ENCODE peak calls at places on chromosomes 11 and 22, in eight cellular contexts. One of them, this sample, is unnamed.
A peak's percentile ranks its signal among the peaks of the same experiment; 100 is the strongest.

GRCh38 chr11:83511646-83512045 is 225.5 kb upstream of the CCDC90B start:
- DNase-seq in HCT116: no peak
- DNase-seq in heart right ventricle: no peak
- DNase-seq in heart left ventricle: no peak
- DNase-seq in ovary: no peak
- DNase-seq in transverse colon: no peak
- DNase-seq in lower lobe of right lung: no peak
- DNase-seq in right lobe of liver: no peak
- DNase-seq in this sample: no peak

GRCh38 chr11:33959855-33960400 is 68.1 kb upstream of the LMO2 start:
- DNase-seq in heart left ventricle: no peak
- DNase-seq in HCT116: no peak
- DNase-seq in ovary: no peak
- DNase-seq in heart right ventricle: no peak
- DNase-seq in right lobe of liver: no peak
- DNase-seq in transverse colon: no peak
- DNase-seq in lower lobe of right lung: no peak
- DNase-seq in this sample: no peak

GRCh38 chr22:19826619-19826950 is 28.1 kb downstream of the GNB1L start:
- DNase-seq in transverse colon: no peak
- DNase-seq in lower lobe of right lung: no peak
- DNase-seq in right lobe of liver: peak; percentile 47
- DNase-seq in HCT116: no peak
- DNase-seq in heart left ventricle: no peak
- DNase-seq in ovary: no peak
- DNase-seq in heart right ventricle: no peak
- DNase-seq in this sample: no peak

GRCh38 chr11:80182906-80183305 is 742.1 kb upstream of the TENM4 start:
- DNase-seq in transverse colon: no peak
- DNase-seq in right lobe of liver: no peak
- DNase-seq in HCT116: no peak
- DNase-seq in heart right ventricle: no peak
- DNase-seq in ovary: no peak
- DNase-seq in heart left ventricle: no peak
- DNase-seq in lower lobe of right lung: no peak
- DNase-seq in this sample: no peak

GRCh38 chr11:11806586-11806985 is 35.2 kb upstream of the USP47 start:
- DNase-seq in right lobe of liver: no peak
- DNase-seq in ovary: no peak
- DNase-seq in heart left ventricle: no peak
- DNase-seq in heart right ventricle: no peak
- DNase-seq in transverse colon: no peak
- DNase-seq in lower lobe of right lung: no peak
- DNase-seq in HCT116: no peak
- DNase-seq in this sample: no peak

GRCh38 chr11:32109138-32109537 is 18.3 kb downstream of the RCN1 start:
- DNase-seq in ovary: no peak
- DNase-seq in heart right ventricle: no peak
- DNase-seq in right lobe of liver: no peak
- DNase-seq in heart left ventricle: no peak
- DNase-seq in lower lobe of right lung: no peak
- DNase-seq in HCT116: no peak
- DNase-seq in transverse colon: no peak
- DNase-seq in this sample: no peak

GRCh38 chr11:15127341-15127740 is 12.6 kb downstream of the INSC start:
- DNase-seq in ovary: no peak
- DNase-seq in heart left ventricle: no peak
- DNase-seq in HCT116: no peak
- DNase-seq in heart right ventricle: no peak
- DNase-seq in right lobe of liver: no peak
- DNase-seq in lower lobe of right lung: no peak
- DNase-seq in transverse colon: no peak
- DNase-seq in this sample: no peak

GRCh38 chr11:55838452-55838851 is at the start of gene OR5D16:
- DNase-seq in HCT116: no peak
- DNase-seq in heart left ventricle: no peak
- DNase-seq in right lobe of liver: no peak
- DNase-seq in ovary: no peak
- DNase-seq in lower lobe of right lung: no peak
- DNase-seq in heart right ventricle: no peak
- DNase-seq in transverse colon: no peak
- DNase-seq in this sample: no peak

GRCh38 chr11:18699848-18700261 is 1.3 kb downstream of the TMEM86A start:
- DNase-seq in lower lobe of right lung: peak; percentile 52
- DNase-seq in transverse colon: no peak
- DNase-seq in ovary: peak; percentile 70
- DNase-seq in HCT116: no peak
- DNase-seq in heart right ventricle: no peak
- DNase-seq in heart left ventricle: no peak
- DNase-seq in right lobe of liver: no peak
- DNase-seq in this sample: no peak

GRCh38 chr22:29370556-29370955 is 17.8 kb downstream of the AP1B1 start:
- DNase-seq in HCT116: no peak
- DNase-seq in lower lobe of right lung: no peak
- DNase-seq in right lobe of liver: peak; percentile 6
- DNase-seq in heart right ventricle: no peak
- DNase-seq in ovary: no peak
- DNase-seq in transverse colon: no peak
- DNase-seq in heart left ventricle: no peak
- DNase-seq in this sample: no peak

GRCh38 chr11:129865701-129866100 is 29.7 kb downstream of the NFRKB start:
- DNase-seq in heart right ventricle: no peak
- DNase-seq in heart left ventricle: no peak
- DNase-seq in transverse colon: no peak
- DNase-seq in HCT116: no peak
- DNase-seq in right lobe of liver: no peak
- DNase-seq in lower lobe of right lung: no peak
- DNase-seq in ovary: no peak
- DNase-seq in this sample: no peak
- H3K36me3 ChIP-seq in heart right ventricle: peaks cover 98% of the 10 kb centered on the region
- H3K36me3 ChIP-seq in heart left ventricle: peaks cover 79% of the 10 kb centered on the region
- H3K36me3 ChIP-seq in transverse colon: peaks cover 23% of the 10 kb centered on the region
- H3K36me3 ChIP-seq in HCT116: peaks cover 32% of the 10 kb centered on the region
- H3K36me3 ChIP-seq in right lobe of liver: peaks cover 63% of the 10 kb centered on the region
- H3K36me3 ChIP-seq in lower lobe of right lung: peaks cover 75% of the 10 kb centered on the region
- H3K36me3 ChIP-seq in ovary: no peaks in the 10 kb centered on the region
- H3K36me3 ChIP-seq in this sample: peaks cover 59% of the 10 kb centered on the region

GRCh38 chr22:37680191-37680851 is 4.9 kb downstream of the LGALS1 start:
- DNase-seq in transverse colon: no peak
- DNase-seq in right lobe of liver: no peak
- DNase-seq in heart left ventricle: no peak
- DNase-seq in heart right ventricle: no peak
- DNase-seq in HCT116: no peak
- DNase-seq in ovary: no peak
- DNase-seq in lower lobe of right lung: no peak
- DNase-seq in this sample: no peak

GRCh38 chr22:37676691-37677627 is 1.5 kb downstream of the LGALS1 start:
- DNase-seq in heart right ventricle: peak; percentile 82
- DNase-seq in HCT116: peak; percentile 69
- DNase-seq in lower lobe of right lung: peak; percentile 88
- DNase-seq in heart left ventricle: peak; percentile 91
- DNase-seq in transverse colon: peak; percentile 93
- DNase-seq in right lobe of liver: peak; percentile 83
- DNase-seq in ovary: peak; percentile 93
- DNase-seq in this sample: peak; percentile 87

GRCh38 chr22:37679670-37680069 is 4.2 kb downstream of the LGALS1 start:
- DNase-seq in right lobe of liver: no peak
- DNase-seq in HCT116: no peak
- DNase-seq in transverse colon: no peak
- DNase-seq in heart left ventricle: no peak
- DNase-seq in lower lobe of right lung: no peak
- DNase-seq in heart right ventricle: no peak
- DNase-seq in ovary: no peak
- DNase-seq in this sample: no peak

GRCh38 chr22:37675930-37676571 is 615 bp downstream of the LGALS1 start:
- DNase-seq in right lobe of liver: peak; percentile 86
- DNase-seq in heart left ventricle: peak; percentile 73
- DNase-seq in ovary: peak; percentile 76
- DNase-seq in HCT116: no peak
- DNase-seq in lower lobe of right lung: peak; percentile 53
- DNase-seq in heart right ventricle: peak; percentile 66
- DNase-seq in transverse colon: peak; percentile 50
- DNase-seq in this sample: no peak

DNA sequence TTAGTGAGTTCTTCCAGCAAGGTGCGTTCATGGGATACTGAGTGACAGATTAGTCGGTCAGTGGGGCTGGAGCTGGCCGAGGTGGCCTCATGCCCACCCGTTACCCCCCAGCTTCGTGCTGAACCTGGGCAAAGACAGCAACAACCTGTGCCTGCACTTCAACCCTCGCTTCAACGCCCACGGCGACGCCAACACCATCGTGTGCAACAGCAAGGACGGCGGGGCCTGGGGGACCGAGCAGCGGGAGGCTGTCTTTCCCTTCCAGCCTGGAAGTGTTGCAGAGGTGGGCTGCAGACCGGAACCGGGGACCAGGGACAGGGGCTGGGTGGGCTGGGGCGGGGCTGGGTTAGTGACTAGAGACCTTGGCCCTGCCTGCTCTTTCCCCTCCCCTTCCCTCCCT is 2.9 kb downstream of the LGALS1 start:
- DNase-seq in heart left ventricle: no peak
- DNase-seq in transverse colon: no peak
- DNase-seq in ovary: no peak
- DNase-seq in lower lobe of right lung: no peak
- DNase-seq in HCT116: no peak
- DNase-seq in heart right ventricle: no peak
- DNase-seq in right lobe of liver: no peak
- DNase-seq in this sample: no peak
- H3K4me3 ChIP-seq in heart left ventricle: peak overlapping the region; percentile 66
- H3K4me3 ChIP-seq in transverse colon: no peak overlapping the region
- H3K4me3 ChIP-seq in ovary: no peak overlapping the region
- H3K4me3 ChIP-seq in lower lobe of right lung: no peak overlapping the region
- H3K4me3 ChIP-seq in HCT116: no peak overlapping the region
- H3K4me3 ChIP-seq in heart right ventricle: peak overlapping the region; percentile 72
- H3K4me3 ChIP-seq in right lobe of liver: no peak overlapping the region
- H3K4me3 ChIP-seq in this sample: peak overlapping the region; percentile 89

GRCh38 chr22:46337870-46338269 is 2.4 kb downstream of the TRMU start:
- DNase-seq in right lobe of liver: peak; percentile 40
- DNase-seq in lower lobe of right lung: peak; percentile 24
- DNase-seq in heart right ventricle: no peak
- DNase-seq in transverse colon: no peak
- DNase-seq in HCT116: no peak
- DNase-seq in ovary: no peak
- DNase-seq in heart left ventricle: no peak
- DNase-seq in this sample: no peak

GRCh38 chr22:46336119-46337078 is 885 bp downstream of the TRMU start:
- DNase-seq in transverse colon: peak; percentile 33
- DNase-seq in ovary: no peak
- DNase-seq in right lobe of liver: peak; percentile 66
- DNase-seq in lower lobe of right lung: peak; percentile 59
- DNase-seq in HCT116: no peak
- DNase-seq in heart right ventricle: peak; percentile 44
- DNase-seq in heart left ventricle: no peak
- DNase-seq in this sample: no peak

GRCh38 chr22:46340676-46341075 is 5.2 kb downstream of the TRMU start:
- DNase-seq in heart left ventricle: no peak
- DNase-seq in ovary: no peak
- DNase-seq in HCT116: no peak
- DNase-seq in heart right ventricle: no peak
- DNase-seq in transverse colon: no peak
- DNase-seq in right lobe of liver: peak; percentile 17
- DNase-seq in lower lobe of right lung: peak; percentile 36
- DNase-seq in this sample: no peak

GRCh38 chr22:46338636-46339035 is 3.1 kb downstream of the TRMU start:
- DNase-seq in right lobe of liver: peak; percentile 15
- DNase-seq in ovary: no peak
- DNase-seq in heart right ventricle: no peak
- DNase-seq in HCT116: no peak
- DNase-seq in lower lobe of right lung: peak; percentile 17
- DNase-seq in heart left ventricle: no peak
- DNase-seq in transverse colon: no peak
- DNase-seq in this sample: no peak

GRCh38 chr22:46339956-46340355 is 4.4 kb downstream of the TRMU start:
- DNase-seq in ovary: no peak
- DNase-seq in lower lobe of right lung: peak; percentile 34
- DNase-seq in heart left ventricle: no peak
- DNase-seq in HCT116: no peak
- DNase-seq in transverse colon: no peak
- DNase-seq in right lobe of liver: peak; percentile 15
- DNase-seq in heart right ventricle: no peak
- DNase-seq in this sample: no peak
- TF ChIP-seq CTCF in ovary: no peak
- TF ChIP-seq CTCF in lower lobe of right lung: no peak
- TF ChIP-seq CTCF in heart left ventricle: no peak
- TF ChIP-seq CTCF in HCT116: no peak
- TF ChIP-seq CTCF in transverse colon: no peak
- TF ChIP-seq CTCF in right lobe of liver: no peak
- TF ChIP-seq CTCF in heart right ventricle: no peak
- TF ChIP-seq CTCF in this sample: no peak

GRCh38 chr11:496834-497564 is 10.0 kb downstream of the RNH1 start:
- DNase-seq in heart right ventricle: peak; percentile 7
- DNase-seq in heart left ventricle: no peak
- DNase-seq in HCT116: no peak
- DNase-seq in transverse colon: no peak
- DNase-seq in lower lobe of right lung: no peak
- DNase-seq in ovary: no peak
- DNase-seq in right lobe of liver: no peak
- DNase-seq in this sample: no peak
- H3K36me3 ChIP-seq in heart right ventricle: peaks cover 99% of the 10 kb centered on the region
- H3K36me3 ChIP-seq in heart left ventricle: peaks cover 90% of the 10 kb centered on the region
- H3K36me3 ChIP-seq in HCT116: peaks cover 20% of the 10 kb centered on the region
- H3K36me3 ChIP-seq in transverse colon: peaks cover 40% of the 10 kb centered on the region
- H3K36me3 ChIP-seq in lower lobe of right lung: peaks cover 97% of the 10 kb centered on the region
- H3K36me3 ChIP-seq in ovary: no peaks in the 10 kb centered on the region
- H3K36me3 ChIP-seq in right lobe of liver: peaks cover 58% of the 10 kb centered on the region
- H3K36me3 ChIP-seq in this sample: peaks cover 55% of the 10 kb centered on the region

DNA sequence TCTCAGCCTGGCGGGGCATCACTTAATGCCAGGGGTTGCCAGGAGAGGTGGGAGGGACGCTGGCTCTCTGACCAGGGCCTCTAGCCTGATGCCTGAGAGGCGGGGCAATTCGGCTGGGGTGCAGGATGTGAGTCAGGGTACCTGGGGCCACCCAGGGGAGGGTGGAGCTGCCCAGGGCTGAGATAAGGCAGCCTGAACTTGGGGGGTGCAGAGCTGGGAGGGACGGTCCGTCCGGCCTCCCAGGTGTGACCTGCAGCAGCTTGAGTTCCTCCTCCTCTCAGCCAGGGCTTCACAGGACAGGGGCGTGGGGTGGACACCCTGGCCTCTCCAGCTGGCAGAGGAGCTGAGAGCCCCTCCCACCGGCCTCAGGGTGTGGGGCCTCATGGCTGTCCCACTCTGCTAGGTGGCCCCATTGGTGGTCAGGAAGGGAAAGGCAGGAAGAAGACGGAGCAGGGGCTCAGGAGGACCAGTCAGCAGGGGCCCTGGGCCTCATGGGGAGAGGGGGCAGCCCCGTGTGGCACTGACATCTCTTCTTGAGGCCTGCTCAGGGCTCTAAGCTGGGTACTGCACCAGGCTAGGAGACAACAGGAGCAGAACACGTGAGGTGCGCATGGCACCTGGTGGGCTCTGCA is 942 bp upstream of the RPS6KA4 start:
- DNase-seq in ovary: no peak
- DNase-seq in transverse colon: peak; percentile 32
- DNase-seq in right lobe of liver: no peak
- DNase-seq in HCT116: no peak
- DNase-seq in heart right ventricle: no peak
- DNase-seq in heart left ventricle: no peak
- DNase-seq in lower lobe of right lung: no peak
- DNase-seq in this sample: no peak
- H3K4me3 ChIP-seq in ovary: peak overlapping the region; percentile 55
- H3K4me3 ChIP-seq in transverse colon: peak overlapping the region; percentile 58
- H3K4me3 ChIP-seq in right lobe of liver: peak overlapping the region; percentile 88
- H3K4me3 ChIP-seq in HCT116: peak overlapping the region; percentile 54
- H3K4me3 ChIP-seq in heart right ventricle: peak overlapping the region; percentile 94
- H3K4me3 ChIP-seq in heart left ventricle: peak overlapping the region; percentile 82
- H3K4me3 ChIP-seq in lower lobe of right lung: peak overlapping the region; percentile 91
- H3K4me3 ChIP-seq in this sample: peak overlapping the region; percentile 98

GRCh38 chr22:33299245-33299956 is 241.2 kb upstream of the SYN3 start:
- DNase-seq in HCT116: no peak
- DNase-seq in lower lobe of right lung: no peak
- DNase-seq in heart left ventricle: no peak
- DNase-seq in ovary: no peak
- DNase-seq in right lobe of liver: no peak
- DNase-seq in heart right ventricle: no peak
- DNase-seq in transverse colon: no peak
- DNase-seq in this sample: no peak
- TF ChIP-seq CTCF in HCT116: no peak
- TF ChIP-seq CTCF in lower lobe of right lung: no peak
- TF ChIP-seq CTCF in heart left ventricle: no peak
- TF ChIP-seq CTCF in ovary: no peak
- TF ChIP-seq CTCF in right lobe of liver: no peak
- TF ChIP-seq CTCF in heart right ventricle: no peak
- TF ChIP-seq CTCF in transverse colon: no peak
- TF ChIP-seq CTCF in this sample: no peak